ENCODE peak calls at places on chromosomes 5 and 9, in four cellular contexts. R, T, G and B are unnamed samples.

GRCh38 chr9:92664394-92665152 is 5.4 kb downstream of the IPPK start:
- DNase-seq in R (no peak), T (no peak), G (peak; percentile 10), B (no peak)

GRCh38 chr9:4126184-4126865 is 173.5 kb downstream of the GLIS3 start:
- DNase-seq in R (no peak), T (peak; percentile 47), G (peak; percentile 86), B (peak; percentile 73)

GRCh38 chr5:61280766-61281427 is 51.2 kb upstream of the ZSWIM6 start:
- DNase-seq in R (no peak), T (no peak), G (no peak), B (no peak)

GRCh38 chr9:26657958-26658357 is 234.6 kb downstream of the CAAP1 start:
- DNase-seq in R (no peak), T (no peak), G (no peak), B (no peak)

GRCh38 chr5:7850533-7851239 is at the start of gene CFAP90:
- DNase-seq in R (peak; percentile 49), T (no peak), G (peak; percentile 41), B (peak; percentile 35)

GRCh38 chr5:79023947-79024346 is 38.8 kb upstream of the ARSB start:
- DNase-seq in R (peak; percentile 49), T (no peak), G (no peak), B (no peak)

GRCh38 chr5:72268753-72269410 is 51.2 kb downstream of the MRPS27 start:
- DNase-seq in R (peak; percentile 48), T (no peak), G (peak; percentile 47), B (peak; percentile 52)

GRCh38 chr9:110021891-110022290 is 186.1 kb downstream of the C9orf152 start:
- DNase-seq in R (no peak), T (no peak), G (no peak), B (no peak)

GRCh38 chr5:39473156-39473779 is 48.5 kb upstream of the DAB2 start:
- DNase-seq in R (no peak), T (no peak), G (peak; percentile 80), B (peak; percentile 89)

GRCh38 chr9:33159760-33160127 is 7.4 kb downstream of the B4GALT1 start:
- DNase-seq in R (no peak), T (no peak), G (peak; percentile 87), B (peak; percentile 91)

GRCh38 chr9:13728917-13729811 is 449.7 kb upstream of the MPDZ start:
- DNase-seq in R (no peak), T (no peak), G (peak; percentile 53), B (peak; percentile 69)

GRCh38 chr9:94928271-94928670 is 201.8 kb downstream of the AOPEP start:
- DNase-seq in R (no peak), T (no peak), G (no peak), B (no peak)

GRCh38 chr9:129222691-129223218 is 44.7 kb upstream of the IER5L start:
- DNase-seq in R (no peak), T (no peak), G (no peak), B (no peak)

GRCh38 chr5:11046160-11046559 is 285.1 kb upstream of the DAP start:
- DNase-seq in R (no peak), T (no peak), G (no peak), B (peak; percentile 6)

GRCh38 chr5:39794511-39794910 is 369.7 kb upstream of the DAB2 start:
- DNase-seq in R (no peak), T (no peak), G (peak; percentile 60), B (peak; percentile 10)

GRCh38 chr5:180104131-180104530 is 32.6 kb upstream of the RNF130 start:
- DNase-seq in R (no peak), T (no peak), G (no peak), B (no peak)

GRCh38 chr9:122186777-122187176 is 27.1 kb downstream of the MORN5 start:
- DNase-seq in R (no peak), T (no peak), G (no peak), B (no peak)

GRCh38 chr5:50744761-50745160 is 78.3 kb downstream of the PARP8 start:
- DNase-seq in R (no peak), T (peak; percentile 28), G (peak; percentile 58), B (peak; percentile 60)

GRCh38 chr9:33225319-33226152 is 14.4 kb upstream of the SPINK4 start:
- DNase-seq in R (peak; percentile 57), T (peak; percentile 55), G (peak; percentile 88), B (peak; percentile 88)

GRCh38 chr5:93477791-93478190 is 103.2 kb downstream of the NR2F1-AS1 start:
- DNase-seq in R (no peak), T (no peak), G (no peak), B (peak; percentile 23)

GRCh38 chr5:169650701-169651331 is 13.7 kb downstream of the DOCK2 start:
- DNase-seq in R (no peak), T (peak; percentile 39), G (peak; percentile 50), B (peak; percentile 72)

GRCh38 chr5:134026521-134027202 is 21.9 kb upstream of the VDAC1 start:
- DNase-seq in R (peak; percentile 75), T (no peak), G (peak; percentile 61), B (peak; percentile 72)

GRCh38 chr9:114484854-114485443 is 20.3 kb downstream of the WHRN start:
- DNase-seq in R (no peak), T (peak; percentile 18), G (peak; percentile 51), B (peak; percentile 89)

GRCh38 chr5:60492958-60493357 is 207.0 kb downstream of the DEPDC1B start:
- DNase-seq in R (peak; percentile 85), T (no peak), G (no peak), B (peak; percentile 57)

GRCh38 chr5:172973127-172973916 is 10.2 kb upstream of the ATP6V0E1 start:
- DNase-seq in R (no peak), T (peak; percentile 42), G (peak; percentile 45), B (peak; percentile 51)

GRCh38 chr9:72984150-72984947 is 31.5 kb upstream of the ALDH1A1 start:
- DNase-seq in R (no peak), T (no peak), G (no peak), B (no peak)

GRCh38 chr5:80864706-80865435 is 95.3 kb upstream of the RASGRF2 start:
- DNase-seq in R (no peak), T (no peak), G (no peak), B (no peak)
- TF ChIP-seq CTCF in R (no peak), T (no peak), G (no peak), B (no peak)

GRCh38 chr5:4523038-4523437 is 617.1 kb upstream of the ADAMTS16 start:
- DNase-seq in R (no peak), T (no peak), G (no peak), B (no peak)
- H3K4me3 ChIP-seq in R (no peak overlapping the region), T (no peak overlapping the region), G (no peak overlapping the region), B (no peak overlapping the region)

GRCh38 chr5:164672190-164672589 is 1166.8 kb downstream of the MAT2B start:
- DNase-seq in R (no peak), T (no peak), G (no peak), B (no peak)

DNA sequence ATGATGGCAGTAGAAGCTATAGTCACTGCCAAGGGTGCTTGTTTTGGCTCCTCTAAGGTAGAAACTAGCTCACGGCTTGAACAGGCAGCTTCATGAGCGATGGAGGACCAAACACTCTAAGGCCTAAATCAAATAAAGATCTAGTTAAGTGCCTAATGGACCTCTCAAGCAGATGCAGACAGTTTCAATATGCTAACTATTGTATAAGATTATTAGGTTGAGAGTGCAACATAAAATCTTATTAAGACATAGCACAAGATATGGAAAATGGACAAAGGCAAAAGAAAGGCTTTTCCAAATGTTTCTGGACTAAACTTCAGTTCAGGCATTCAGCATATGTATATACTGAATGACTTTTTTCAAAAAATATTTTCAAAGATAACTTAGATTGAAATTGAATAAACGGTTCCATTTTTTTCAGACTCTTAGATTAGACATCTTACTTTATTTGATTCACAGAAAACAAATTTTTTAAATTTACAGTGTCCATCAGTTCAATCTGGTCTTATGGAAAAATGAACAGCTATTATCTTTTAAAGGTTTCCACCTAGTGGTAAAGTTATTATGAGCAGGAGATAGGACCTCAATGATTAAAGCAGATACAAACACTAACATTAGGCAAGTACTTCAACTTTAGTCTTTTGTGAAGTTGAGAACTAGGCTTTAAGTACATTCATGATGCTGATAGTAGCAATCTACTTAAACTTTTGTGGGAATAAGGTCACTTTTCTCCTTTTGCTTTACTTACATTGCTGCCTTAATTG is 1167.7 kb downstream of the MAT2B start:
- DNase-seq in R (no peak), T (no peak), G (peak; percentile 18), B (peak; percentile 7)
- TF ChIP-seq CTCF in R (no peak), T (no peak), G (peak; percentile 34), B (peak; percentile 18)

GRCh38 chr5:181207214-181207959 is 2.4 kb upstream of the TRIM7 start:
- DNase-seq in R (peak; percentile 82), T (peak; percentile 79), G (peak; percentile 94), B (peak; percentile 95)
- H3K4me3 ChIP-seq in R (peak overlapping the region; percentile 82), T (peak overlapping the region; percentile 51), G (peak overlapping the region; percentile 65), B (peak overlapping the region; percentile 66)

GRCh38 chr5:33595303-33595702 is 154.5 kb downstream of the TARS1 start:
- DNase-seq in R (no peak), T (no peak), G (no peak), B (no peak)
- TF ChIP-seq CTCF in R (peak; percentile 67), T (no peak), G (no peak), B (no peak)

GRCh38 chr5:31890025-31890424 is 251.1 kb downstream of the PDZD2 start:
- DNase-seq in R (no peak), T (no peak), G (no peak), B (no peak)

GRCh38 chr5:31888513-31888912 is 249.6 kb downstream of the PDZD2 start:
- DNase-seq in R (no peak), T (no peak), G (no peak), B (no peak)

GRCh38 chr5:31887556-31887955 is 248.6 kb downstream of the PDZD2 start:
- DNase-seq in R (no peak), T (no peak), G (no peak), B (no peak)

GRCh38 chr5:31886206-31886605 is 247.3 kb downstream of the PDZD2 start:
- DNase-seq in R (no peak), T (no peak), G (no peak), B (no peak)

GRCh38 chr5:31889131-31889561 is 250.2 kb downstream of the PDZD2 start:
- DNase-seq in R (no peak), T (no peak), G (no peak), B (no peak)
- H3K4me3 ChIP-seq in R (no peak overlapping the region), T (no peak overlapping the region), G (no peak overlapping the region), B (no peak overlapping the region)

GRCh38 chr5:115389799-115390382 is 93.4 kb upstream of the CCDC112 start:
- DNase-seq in R (no peak), T (no peak), G (no peak), B (no peak)

GRCh38 chr5:115391780-115392179 is 95.3 kb upstream of the CCDC112 start:
- DNase-seq in R (no peak), T (no peak), G (no peak), B (no peak)

GRCh38 chr5:115394531-115394930 is 98.1 kb upstream of the CCDC112 start:
- DNase-seq in R (no peak), T (no peak), G (no peak), B (no peak)

GRCh38 chr5:115393239-115393638 is 96.8 kb upstream of the CCDC112 start:
- DNase-seq in R (no peak), T (no peak), G (no peak), B (no peak)

GRCh38 chr5:115392611-115393010 is 96.2 kb upstream of the CCDC112 start:
- DNase-seq in R (no peak), T (peak; percentile 57), G (no peak), B (peak; percentile 76)
- TF ChIP-seq CTCF in R (no peak), T (no peak), G (no peak), B (no peak)